ENCODE peak calls at places on chromosomes 3 and 15, in eight cellular contexts. H is occipital lobe; F is kidney epithelial cell; A is retina; G is T-helper 2 cell; Z is K562; T is Ammon's horn; B is activated naive CD4-positive, alpha-beta T cell treated with anti-CD3 and anti-CD28 coated beads, Interleukin-2, amount 50 U/mL, for 72 hours. M is an unnamed sample.

GRCh38 chr3:123371426-123371825 is 77.5 kb downstream of the ADCY5 start:
- DNase-seq in H (no peak), F (no peak), A (no peak), G (no peak), Z (no peak), T (no peak), B (no peak), M (no peak)

GRCh38 chr3:112327371-112327951 is 5.5 kb upstream of the CD200 start:
- DNase-seq in H (no peak), F (no peak), A (no peak), G (peak), Z (peak), T (peak), B (no peak), M (no peak)

GRCh38 chr3:8938021-8938420 is 25.3 kb downstream of the RAD18 start:
- DNase-seq in H (no peak), F (no peak), A (no peak), G (no peak), Z (peak), T (no peak), B (no peak), M (no peak)

GRCh38 chr3:52226229-52226817 is 878 bp upstream of the TLR9 start:
- DNase-seq in H (no peak), F (no peak), A (no peak), G (no peak), Z (no peak), T (no peak), B (no peak), M (no peak)

GRCh38 chr15:37981781-37982180 is 47.3 kb downstream of the TMCO5A start:
- DNase-seq in H (no peak), F (no peak), A (peak), G (no peak), Z (peak), T (peak), B (no peak), M (no peak)

GRCh38 chr15:24676431-24676830 is 856 bp downstream of the NPAP1 start:
- DNase-seq in H (no peak), F (no peak), A (no peak), G (no peak), Z (no peak), T (no peak), B (no peak), M (no peak)

GRCh38 chr3:12966847-12967750 is 106.1 kb downstream of the IQSEC1 start:
- DNase-seq in H (no peak), F (no peak), A (peak), G (no peak), Z (peak), T (no peak), B (peak), M (no peak)

GRCh38 chr3:21326704-21327103 is 424.3 kb downstream of the ZNF385D start:
- DNase-seq in H (no peak), F (no peak), A (peak), G (no peak), Z (no peak), T (no peak), B (no peak), M (no peak)

GRCh38 chr3:67875858-67876257 is 221.4 kb upstream of the SUCLG2 start:
- DNase-seq in H (no peak), F (no peak), A (no peak), G (no peak), Z (no peak), T (no peak), B (no peak), M (no peak)

GRCh38 chr3:55797084-55797483 is 310.0 kb upstream of the WNT5A start:
- DNase-seq in H (no peak), F (no peak), A (no peak), G (no peak), Z (no peak), T (no peak), B (no peak), M (no peak)

GRCh38 chr3:9217784-9218513 is 31.5 kb downstream of the SRGAP3 start:
- DNase-seq in H (no peak), F (no peak), A (peak), G (no peak), Z (no peak), T (no peak), B (no peak), M (no peak)

GRCh38 chr15:91538782-91539181 is 314.7 kb upstream of the SLCO3A1 start:
- DNase-seq in H (no peak), F (no peak), A (no peak), G (no peak), Z (no peak), T (no peak), B (no peak), M (no peak)

GRCh38 chr3:186224211-186224610 is 115.3 kb upstream of the ETV5 start:
- DNase-seq in H (no peak), F (no peak), A (no peak), G (no peak), Z (no peak), T (no peak), B (no peak), M (no peak)

GRCh38 chr3:32398531-32398930 is 6.9 kb downstream of the CMTM7 start:
- DNase-seq in H (no peak), F (no peak), A (no peak), G (no peak), Z (no peak), T (peak), B (no peak), M (no peak)

GRCh38 chr3:101036213-101036618 is 43.0 kb upstream of the ABI3BP start:
- DNase-seq in H (no peak), F (peak), A (no peak), G (no peak), Z (no peak), T (no peak), B (no peak), M (no peak)

GRCh38 chr3:108552267-108553159 is 36.7 kb downstream of the CIP2A start:
- DNase-seq in H (no peak), F (no peak), A (peak), G (peak), Z (peak), T (peak), B (no peak), M (no peak)

GRCh38 chr3:111070772-111071256 is 802 bp upstream of the NECTIN3 start:
- DNase-seq in H (no peak), F (peak), A (peak), G (no peak), Z (no peak), T (no peak), B (no peak), M (no peak)

GRCh38 chr3:114557791-114558190 is 264.0 kb downstream of the TIGIT start:
- DNase-seq in H (no peak), F (no peak), A (no peak), G (no peak), Z (no peak), T (no peak), B (no peak), M (no peak)

GRCh38 chr3:155382396-155383042 is 89.0 kb upstream of the STRIT1 start:
- DNase-seq in H (no peak), F (no peak), A (peak), G (no peak), Z (peak), T (peak), B (no peak), M (no peak)

GRCh38 chr3:13308406-13308805 is 111.7 kb downstream of the NUP210 start:
- DNase-seq in H (peak), F (peak), A (no peak), G (no peak), Z (peak), T (peak), B (no peak), M (no peak)

GRCh38 chr3:65751123-65751700 is 287.5 kb downstream of the MAGI1 start:
- DNase-seq in H (peak), F (no peak), A (peak), G (no peak), Z (peak), T (peak), B (no peak), M (no peak)

GRCh38 chr15:70314018-70314354 is 216.3 kb upstream of the TLE3 start:
- DNase-seq in H (no peak), F (no peak), A (no peak), G (no peak), Z (no peak), T (no peak), B (no peak), M (no peak)

GRCh38 chr3:190180268-190180667 is 59.6 kb upstream of the P3H2 start:
- DNase-seq in H (no peak), F (no peak), A (no peak), G (no peak), Z (no peak), T (no peak), B (no peak), M (no peak)

GRCh38 chr3:119235151-119235550 is 5.5 kb downstream of the B4GALT4 start:
- DNase-seq in H (no peak), F (no peak), A (no peak), G (no peak), Z (no peak), T (no peak), B (no peak), M (no peak)

GRCh38 chr3:111688190-111688800 is 93.1 kb upstream of the ZBED2 start:
- DNase-seq in H (no peak), F (no peak), A (no peak), G (no peak), Z (no peak), T (no peak), B (no peak), M (no peak)

GRCh38 chr3:195172285-195172684 is 98.7 kb downstream of the XXYLT1 start:
- DNase-seq in H (no peak), F (no peak), A (no peak), G (no peak), Z (no peak), T (no peak), B (no peak), M (no peak)

GRCh38 chr3:101813817-101814440 is 34.9 kb downstream of the NXPE3 start:
- DNase-seq in H (no peak), F (no peak), A (no peak), G (no peak), Z (peak), T (no peak), B (no peak), M (no peak)

GRCh38 chr3:34856081-34856480 is 783.2 kb upstream of the ARPP21 start:
- DNase-seq in H (no peak), F (no peak), A (no peak), G (no peak), Z (no peak), T (no peak), B (no peak), M (no peak)

GRCh38 chr3:25592510-25592968 is 72.2 kb downstream of the TOP2B start:
- DNase-seq in H (no peak), F (peak), A (no peak), G (no peak), Z (peak), T (no peak), B (no peak), M (no peak)

GRCh38 chr3:8301977-8302589 is 199.5 kb upstream of the LMCD1 start:
- DNase-seq in H (no peak), F (peak), A (peak), G (no peak), Z (peak), T (peak), B (no peak), M (no peak)

GRCh38 chr15:83064859-83065258 is 2.2 kb downstream of the BTBD1 start:
- DNase-seq in H (no peak), F (no peak), A (no peak), G (no peak), Z (no peak), T (no peak), B (no peak), M (no peak)

GRCh38 chr3:110495201-110495927 is 576.3 kb upstream of the NECTIN3 start:
- DNase-seq in H (no peak), F (no peak), A (no peak), G (no peak), Z (no peak), T (no peak), B (no peak), M (no peak)

GRCh38 chr15:88812137-88812536 is 8.9 kb downstream of the ACAN start:
- DNase-seq in H (no peak), F (no peak), A (no peak), G (no peak), Z (no peak), T (no peak), B (no peak), M (no peak)

GRCh38 chr15:39925112-39925830 is 5.2 kb upstream of the GPR176 start:
- DNase-seq in H (no peak), F (peak), A (no peak), G (no peak), Z (peak), T (no peak), B (no peak), M (no peak)

GRCh38 chr3:53122255-53122932 is 7.8 kb downstream of the RFT1 start:
- DNase-seq in H (no peak), F (no peak), A (no peak), G (no peak), Z (no peak), T (no peak), B (no peak), M (no peak)

GRCh38 chr15:58980351-58980939 is 7.0 kb upstream of the RNF111 start:
- DNase-seq in H (no peak), F (no peak), A (no peak), G (no peak), Z (peak), T (peak), B (no peak), M (no peak)

GRCh38 chr3:12662593-12663310 is 1.2 kb downstream of the RAF1 start:
- DNase-seq in H (no peak), F (no peak), A (peak), G (peak), Z (peak), T (peak), B (no peak), M (peak)

GRCh38 chr15:85854345-85855097 is 59.8 kb upstream of the KLHL25 start:
- DNase-seq in H (peak), F (no peak), A (peak), G (peak), Z (peak), T (peak), B (no peak), M (no peak)

GRCh38 chr15:66941791-66942190 is 123.6 kb upstream of the SMAD3 start:
- DNase-seq in H (no peak), F (no peak), A (no peak), G (no peak), Z (no peak), T (no peak), B (no peak), M (no peak)

M was measured in activated B cell treated with CpG ODN at 0.5 μM for 24 hours.